ENCODE peak calls at places on chromosome 6, in ten cellular contexts. V is stimulated activated effector memory CD8-positive, alpha-beta T cell treated with anti-CD3 and anti-CD28 coated beads, Interleukin-12 subunit alpha, Interleukin-12 subunit beta, amount 100 ng/mL, for 72 hours; E is body of pancreas; U is activated T-cell treated with anti-CD3 and anti-CD28 coated beads, Interleukin-2, amount 50 U/mL, for 72 hours; G is GM04504; D is memory B cell; S is right cardiac atrium; L is H4; I is mesothelial cell of epicardium; W is NCI-H2171 treated with DMSO at 0.1 percent for 48 hours. B is an unnamed sample.

GRCh38 chr6:1377526-1378223 is 11.7 kb upstream of the FOXF2 start:
- DNase-seq in G (no peak), S (no peak), D (no peak), I (no peak), E (no peak), V (no peak), W (no peak), L (no peak), U (no peak), B (no peak)

GRCh38 chr6:134063121-134063965 is 10.9 kb upstream of the SLC2A12 start:
- DNase-seq in S (no peak), L (peak), U (no peak), V (no peak), I (no peak), W (no peak), G (no peak), E (no peak), D (no peak), B (no peak)

GRCh38 chr6:157443066-157443800 is 62.2 kb downstream of the ZDHHC14 start:
- DNase-seq in G (peak), D (no peak), I (no peak), W (no peak), E (no peak), L (peak), S (no peak), V (no peak), U (peak), B (no peak)

GRCh38 chr6:128494440-128494839 is 26.0 kb downstream of the PTPRK start:
- DNase-seq in V (no peak), U (no peak), I (no peak), G (no peak), D (no peak), E (no peak), L (peak), S (no peak), W (peak), B (no peak)

GRCh38 chr6:2848851-2849250 is 7.2 kb upstream of the SERPINB1 start:
- DNase-seq in I (no peak), L (no peak), W (no peak), E (no peak), S (no peak), D (no peak), V (no peak), U (peak), G (no peak), B (no peak)

GRCh38 chr6:70371454-70372105 is 41.7 kb upstream of the FAM135A start:
- DNase-seq in D (no peak), U (no peak), L (peak), V (no peak), I (no peak), G (peak), S (no peak), W (peak), E (no peak), B (no peak)

GRCh38 chr6:144302701-144303351 is 17.7 kb downstream of the UTRN start:
- DNase-seq in U (no peak), S (no peak), L (no peak), E (no peak), I (no peak), V (no peak), D (no peak), G (no peak), W (no peak), B (no peak)

GRCh38 chr6:32148722-32149576 is 2.8 kb downstream of the PRRT1 start:
- DNase-seq in D (no peak), G (no peak), E (peak), I (no peak), S (peak), W (no peak), U (peak), V (peak), L (no peak), B (peak)

GRCh38 chr6:148564494-148564893 is 182.3 kb upstream of the UST start:
- DNase-seq in V (no peak), W (no peak), S (no peak), E (no peak), L (no peak), U (no peak), I (no peak), D (no peak), G (no peak), B (no peak)

GRCh38 chr6:167791036-167791779 is 35.5 kb upstream of the AFDN start:
- DNase-seq in E (peak), U (no peak), L (peak), G (no peak), W (no peak), I (no peak), V (no peak), D (no peak), S (no peak), B (peak)

GRCh38 chr6:137690029-137690428 is 177.0 kb upstream of the TNFAIP3 start:
- DNase-seq in U (no peak), G (no peak), D (no peak), L (no peak), W (no peak), E (no peak), S (no peak), V (no peak), I (no peak), B (no peak)

GRCh38 chr6:108432792-108433191 is 127.9 kb upstream of the FOXO3 start:
- DNase-seq in I (no peak), V (no peak), E (no peak), D (no peak), W (no peak), L (no peak), S (no peak), G (no peak), U (no peak), B (no peak)

GRCh38 chr6:106181664-106182418 is 95.7 kb downstream of the PRDM1 start:
- DNase-seq in W (no peak), V (no peak), U (no peak), G (peak), S (no peak), L (no peak), D (no peak), E (no peak), I (no peak), B (no peak)

GRCh38 chr6:99568103-99568933 is at the start of gene CCNC:
- DNase-seq in V (peak), E (peak), W (peak), G (peak), U (peak), L (peak), I (peak), D (peak), S (peak), B (peak)